ENCODE peak calls at places on chromosomes 12 and 14, in nine cellular contexts. L is T-helper 17 cell; J is astrocyte of the cerebellum; E is uterus; A is AG09319; K is ascending aorta; Q is CD8-positive, alpha-beta memory T cell; T is COR-L47; D is Peyer's patch. I is an unnamed sample.

GRCh38 chr14:60720391-60720790 is 3.8 kb downstream of the SIX4 start:
- DNase-seq in T (no peak), J (no peak), E (no peak), Q (no peak), D (no peak), K (no peak), A (no peak), L (no peak), I (no peak)

GRCh38 chr14:61749264-61749663 is 13.0 kb upstream of the SNAPC1 start:
- DNase-seq in A (no peak), K (no peak), L (no peak), D (no peak), Q (no peak), E (no peak), T (no peak), J (no peak), I (no peak)

GRCh38 chr14:77098470-77099353 is 654 bp downstream of the CIPC start:
- DNase-seq in D (peak; percentile 32), A (no peak), Q (no peak), T (no peak), E (peak; percentile 55), L (no peak), J (no peak), K (peak; percentile 29), I (no peak)

GRCh38 chr12:132030367-132031038 is 80.8 kb downstream of the EP400 start:
- DNase-seq in Q (no peak), K (no peak), J (no peak), E (no peak), T (no peak), A (no peak), L (no peak), D (no peak), I (no peak)

GRCh38 chr14:64292197-64292596 is 2.0 kb downstream of the ESR2 start:
- DNase-seq in D (no peak), E (no peak), J (no peak), K (no peak), T (no peak), Q (no peak), A (no peak), L (no peak), I (no peak)

GRCh38 chr12:110247340-110248095 is 33.5 kb upstream of the ATP2A2 start:
- DNase-seq in E (no peak), A (no peak), L (no peak), D (no peak), T (no peak), Q (no peak), K (no peak), J (no peak), I (no peak)

GRCh38 chr14:68894123-68894522 is 85.0 kb downstream of the ACTN1 start:
- DNase-seq in J (no peak), T (no peak), Q (no peak), D (no peak), A (no peak), E (no peak), L (no peak), K (no peak), I (no peak)

GRCh38 chr14:100874051-100874410 is 29.5 kb downstream of the RTL1 start:
- DNase-seq in K (no peak), Q (no peak), T (no peak), J (no peak), E (no peak), A (no peak), D (no peak), L (no peak), I (no peak)

GRCh38 chr12:83346333-83346732 is 659.6 kb downstream of the TMTC2 start:
- DNase-seq in K (no peak), J (no peak), A (no peak), D (no peak), Q (no peak), T (no peak), E (no peak), L (no peak), I (no peak)

GRCh38 chr14:84225243-84225642 is 1304.7 kb upstream of the FLRT2 start:
- DNase-seq in L (no peak), A (no peak), K (no peak), E (no peak), D (no peak), J (no peak), T (no peak), Q (no peak), I (no peak)

GRCh38 chr12:106425061-106425706 is 67.6 kb downstream of the POLR3B start:
- DNase-seq in D (no peak), J (no peak), K (no peak), E (no peak), L (no peak), T (no peak), A (no peak), Q (no peak), I (no peak)

GRCh38 chr12:54631988-54632728 is 2.5 kb downstream of the LACRT start:
- DNase-seq in Q (no peak), E (no peak), J (no peak), D (no peak), L (no peak), T (no peak), A (no peak), K (no peak), I (no peak)

GRCh38 chr12:66662729-66663128 is 16.1 kb downstream of the GRIP1 start:
- DNase-seq in Q (no peak), A (no peak), K (no peak), L (no peak), E (no peak), J (peak; percentile 42), T (peak; percentile 31), D (no peak), I (peak; percentile 14)

GRCh38 chr12:64729909-64730584 is 29.2 kb downstream of the GNS start:
- DNase-seq in T (no peak), J (no peak), L (no peak), E (no peak), Q (peak; percentile 10), D (no peak), K (no peak), A (no peak), I (no peak)